ENCODE peak calls at places on chromosome 11, in nine cellular contexts. X is transverse colon, R is adrenal gland, L is osteoblast, P is K562, Y is heart left ventricle, C is small intestine, I is mesenchymal stem cell, M is neuronal stem cell. G is an unnamed sample.

GRCh38 chr11:77189588-77190210 is 61.7 kb downstream of the MYO7A start:
- DNase-seq in R (no peak), X (no peak), M (no peak), P (no peak), L (no peak), I (no peak), C (no peak), Y (no peak), G (no peak)

GRCh38 chr11:65573391-65574146 is 1.2 kb downstream of the FAM89B start:
- DNase-seq in X (peak; percentile 49), R (peak; percentile 53), P (no peak), Y (peak; percentile 38), I (no peak), L (peak; percentile 95), C (no peak), M (no peak), G (no peak)

GRCh38 chr11:102172127-102172848 is 62.0 kb downstream of the YAP1 start:
- DNase-seq in Y (no peak), I (peak; percentile 83), M (no peak), P (no peak), L (no peak), C (no peak), R (peak; percentile 26), X (no peak), G (peak; percentile 76)

GRCh38 chr11:20913113-20913512 is 243.7 kb downstream of the NELL1 start:
- DNase-seq in R (no peak), P (no peak), X (no peak), Y (no peak), M (no peak), C (no peak), I (no peak), L (no peak), G (no peak)

GRCh38 chr11:126526471-126526870 is 171.0 kb downstream of the ST3GAL4 start:
- DNase-seq in Y (no peak), M (no peak), I (no peak), X (no peak), P (no peak), L (peak; percentile 11), C (no peak), R (no peak), G (no peak)

GRCh38 chr11:67054851-67055523 is 1.7 kb upstream of the RHOD start:
- DNase-seq in I (peak; percentile 91), Y (peak; percentile 40), X (peak; percentile 78), L (peak; percentile 97), M (no peak), C (peak; percentile 98), P (peak; percentile 71), R (peak; percentile 98), G (peak; percentile 83)

GRCh38 chr11:22742149-22742548 is 75.7 kb downstream of the GAS2 start:
- DNase-seq in R (no peak), M (no peak), P (no peak), I (no peak), Y (no peak), L (peak; percentile 1), X (no peak), C (no peak), G (no peak)

GRCh38 chr11:86079421-86079820 is 10.5 kb upstream of the PICALM start:
- DNase-seq in M (no peak), R (no peak), I (no peak), C (no peak), X (no peak), Y (no peak), P (no peak), L (no peak), G (no peak)

GRCh38 chr11:97739892-97740782 is 1280.6 kb upstream of the CNTN5 start:
- DNase-seq in Y (no peak), L (no peak), I (peak; percentile 87), C (no peak), M (no peak), R (no peak), X (no peak), P (no peak), G (no peak)

GRCh38 chr11:119904636-119905035 is 175.6 kb upstream of the NECTIN1 start:
- DNase-seq in I (no peak), Y (no peak), R (no peak), M (no peak), L (no peak), C (peak; percentile 89), X (peak; percentile 50), P (no peak), G (no peak)
- H3K27me3 ChIP-seq in I (peaks cover 7% of the 10 kb centered on the region), Y (no peaks in the 10 kb centered on the region), R (no peaks in the 10 kb centered on the region), M (no peaks in the 10 kb centered on the region), L (peaks cover 7% of the 10 kb centered on the region), C (no peaks in the 10 kb centered on the region), X (no peaks in the 10 kb centered on the region), P (peaks cover 39% of the 10 kb centered on the region), G (no peaks in the 10 kb centered on the region)

DNA sequence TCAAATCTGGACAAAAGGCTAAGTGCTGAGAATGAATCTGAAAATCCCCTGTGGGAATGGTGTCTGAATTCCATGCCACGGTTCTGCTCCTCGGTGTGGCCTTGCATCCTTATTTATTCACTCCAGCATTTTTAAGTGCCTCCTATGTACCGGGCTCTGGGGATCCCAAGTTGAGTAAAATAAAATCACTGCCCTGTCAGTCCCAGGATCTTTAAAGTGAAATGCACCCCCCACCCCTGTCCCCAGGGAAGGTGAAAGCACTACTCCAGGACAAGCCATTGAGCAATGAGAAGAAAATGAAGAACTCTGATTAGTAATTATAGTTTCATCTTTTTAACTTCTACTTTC is 3.3 kb downstream of the LGR4 start:
- DNase-seq in I (no peak), Y (no peak), P (no peak), M (no peak), R (no peak), C (peak; percentile 28), X (no peak), L (no peak), G (no peak)
- H3K27ac ChIP-seq in I (peak overlapping the region; percentile 64), Y (peak overlapping the region; percentile 14), P (no peak overlapping the region), M (peak overlapping the region; percentile 15), R (peak overlapping the region; percentile 71), C (peak overlapping the region; percentile 71), X (peak overlapping the region; percentile 97), L (peak overlapping the region; percentile 89), G (peak overlapping the region; percentile 21)

DNA sequence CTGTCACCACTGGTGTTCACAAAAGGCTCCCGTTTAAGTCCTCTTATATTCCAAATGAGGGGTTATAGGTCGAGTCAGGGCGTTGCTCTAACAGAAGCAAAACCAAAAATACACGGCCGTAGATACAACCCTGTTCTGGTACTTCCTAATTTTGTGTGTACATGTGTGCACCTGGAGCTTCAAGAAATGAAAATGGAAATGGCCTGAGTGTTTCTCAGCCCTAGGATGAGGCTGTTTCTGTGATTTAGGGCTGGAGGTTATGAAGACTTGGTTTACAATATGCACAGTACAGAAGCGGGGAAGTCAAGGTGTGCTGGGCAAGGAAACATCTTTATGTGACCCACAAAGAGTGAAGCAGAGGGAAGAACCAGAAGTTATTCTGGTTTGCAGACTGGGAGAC is 110.4 kb upstream of the OR4B1 start:
- DNase-seq in P (no peak), X (no peak), Y (no peak), M (no peak), R (no peak), L (no peak), C (no peak), I (no peak), G (no peak)
- H3K4me3 ChIP-seq in P (no peak overlapping the region), X (no peak overlapping the region), Y (no peak overlapping the region), M (no peak overlapping the region), R (no peak overlapping the region), L (no peak overlapping the region), C (no peak overlapping the region), I (no peak overlapping the region), G (no peak overlapping the region)

GRCh38 chr11:35683728-35684339 is 21.3 kb downstream of the TRIM44 start:
- DNase-seq in Y (no peak), X (no peak), L (no peak), P (no peak), M (no peak), I (peak; percentile 45), C (no peak), R (no peak), G (no peak)

GRCh38 chr11:35688023-35688422 is 25.4 kb downstream of the TRIM44 start:
- DNase-seq in L (peak; percentile 87), P (no peak), Y (no peak), M (no peak), R (no peak), I (peak; percentile 49), X (no peak), C (no peak), G (peak; percentile 61)

GRCh38 chr11:35689081-35689996 is 26.8 kb downstream of the TRIM44 start:
- DNase-seq in I (no peak), P (no peak), R (no peak), M (no peak), X (no peak), L (no peak), C (no peak), Y (no peak), G (peak; percentile 34)
- H3K27me3 ChIP-seq in I (no peaks in the 10 kb centered on the region), P (no peaks in the 10 kb centered on the region), R (no peaks in the 10 kb centered on the region), M (no peaks in the 10 kb centered on the region), X (no peaks in the 10 kb centered on the region), L (no peaks in the 10 kb centered on the region), C (no peaks in the 10 kb centered on the region), Y (no peaks in the 10 kb centered on the region), G (no peaks in the 10 kb centered on the region)

G was measured in cardiac muscle cell.